ENCODE peak calls at places on chromosomes 13 and 19, in ten cellular contexts. J is CD8-positive, alpha-beta T cell; X is WTC11; N is BJ; P is body of pancreas; R is dorsolateral prefrontal cortex; H is hepatocyte; A is colonic mucosa; C is adrenal gland; G is uterus. Y is an unnamed sample.

GRCh38 chr13:41995946-41996345 is 35.0 kb upstream of the VWA8 start:
- DNase-seq in J (no peak), X (no peak), N (no peak), P (no peak), R (no peak), H (peak; percentile 12), A (no peak), C (no peak), G (no peak), Y (peak; percentile 1)

GRCh38 chr13:95275322-95276118 is 25.7 kb downstream of the ABCC4 start:
- DNase-seq in J (no peak), X (no peak), N (no peak), P (no peak), R (no peak), H (peak; percentile 38), A (no peak), C (no peak), G (no peak), Y (peak; percentile 45)

GRCh38 chr19:1804858-1805257 is 7.2 kb downstream of the ATP8B3 start:
- DNase-seq in J (no peak), X (no peak), N (no peak), P (no peak), R (no peak), H (no peak), A (no peak), C (no peak), G (no peak), Y (no peak)

GRCh38 chr13:42497798-42498197 is 76.2 kb upstream of the TNFSF11 start:
- DNase-seq in J (no peak), X (no peak), N (no peak), P (no peak), R (no peak), H (peak; percentile 13), A (no peak), C (no peak), G (no peak), Y (peak; percentile 19)

GRCh38 chr13:31444266-31444862 is 244.6 kb downstream of the B3GLCT start:
- DNase-seq in J (no peak), X (no peak), N (no peak), P (no peak), R (no peak), H (no peak), A (no peak), C (no peak), G (no peak), Y (no peak)

GRCh38 chr13:32903720-32904119 is 112.5 kb upstream of the KL start:
- DNase-seq in J (no peak), X (no peak), N (no peak), P (no peak), R (no peak), H (no peak), A (no peak), C (no peak), G (no peak), Y (no peak)

GRCh38 chr13:25085125-25085742 is 10.7 kb upstream of the PABPC3 start:
- DNase-seq in J (no peak), X (peak; percentile 50), N (no peak), P (peak; percentile 21), R (peak; percentile 82), H (peak; percentile 69), A (peak; percentile 32), C (peak; percentile 56), G (no peak), Y (peak; percentile 25)

GRCh38 chr19:3041756-3042517 is 12.9 kb upstream of the TLE2 start:
- DNase-seq in J (no peak), X (no peak), N (no peak), P (no peak), R (no peak), H (peak; percentile 62), A (no peak), C (no peak), G (peak; percentile 62), Y (no peak)

GRCh38 chr13:38657191-38657590 is 29.7 kb upstream of the FREM2 start:
- DNase-seq in J (no peak), X (no peak), N (no peak), P (no peak), R (no peak), H (no peak), A (no peak), C (no peak), G (no peak), Y (peak; percentile 2)

GRCh38 chr13:106867249-106867648 is 299.3 kb upstream of the ARGLU1 start:
- DNase-seq in J (no peak), X (no peak), N (no peak), P (no peak), R (peak; percentile 18), H (peak; percentile 23), A (no peak), C (no peak), G (no peak), Y (no peak)

GRCh38 chr13:41418027-41418426 is 39.3 kb upstream of the RGCC start:
- DNase-seq in J (no peak), X (no peak), N (peak; percentile 83), P (no peak), R (no peak), H (no peak), A (no peak), C (no peak), G (no peak), Y (no peak)

GRCh38 chr19:1063030-1063908 is 3.7 kb upstream of the ARHGAP45 start:
- DNase-seq in J (peak; percentile 77), X (peak; percentile 83), N (no peak), P (no peak), R (no peak), H (no peak), A (peak; percentile 37), C (no peak), G (no peak), Y (peak; percentile 25)

GRCh38 chr13:73835138-73835721 is 299.0 kb downstream of the KLF12 start:
- DNase-seq in J (no peak), X (no peak), N (no peak), P (no peak), R (no peak), H (peak; percentile 51), A (no peak), C (no peak), G (no peak), Y (peak; percentile 47)

GRCh38 chr19:7822910-7823515 is 7.0 kb upstream of the EVI5L start:
- DNase-seq in J (no peak), X (no peak), N (no peak), P (no peak), R (no peak), H (no peak), A (no peak), C (no peak), G (no peak), Y (no peak)

GRCh38 chr19:7819337-7819736 is 10.7 kb upstream of the EVI5L start:
- DNase-seq in J (no peak), X (no peak), N (no peak), P (no peak), R (no peak), H (no peak), A (no peak), C (no peak), G (no peak), Y (no peak)

GRCh38 chr19:7820588-7820987 is 9.4 kb upstream of the EVI5L start:
- DNase-seq in J (no peak), X (no peak), N (no peak), P (no peak), R (no peak), H (no peak), A (no peak), C (no peak), G (no peak), Y (no peak)

GRCh38 chr19:7818806-7819205 is 11.2 kb upstream of the EVI5L start:
- DNase-seq in J (no peak), X (no peak), N (no peak), P (no peak), R (no peak), H (no peak), A (no peak), C (no peak), G (no peak), Y (no peak)

DNA sequence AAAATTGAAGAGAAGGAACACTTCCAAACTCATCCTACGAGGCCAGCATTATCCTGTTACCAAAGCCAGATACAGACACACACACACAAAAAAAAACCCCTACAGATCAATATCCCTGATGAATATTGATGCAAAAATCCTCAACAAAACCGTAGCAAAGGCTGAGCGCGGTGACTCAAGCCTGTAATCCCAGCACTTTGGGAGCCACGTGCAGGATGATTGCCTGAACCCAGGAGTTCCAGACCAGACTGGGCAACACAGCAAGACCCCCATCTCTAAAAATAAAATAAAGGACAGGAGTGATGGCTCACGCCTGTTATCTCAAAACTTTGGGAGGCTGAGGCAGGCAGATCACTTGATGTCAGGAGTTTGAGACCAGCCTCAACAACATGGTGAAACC is 6.1 kb upstream of the EVI5L start:
- DNase-seq in J (no peak), X (no peak), N (no peak), P (no peak), R (no peak), H (no peak), A (no peak), C (no peak), G (no peak), Y (no peak)
- TF ChIP-seq CTCF in J (no peak), X (no peak), N (no peak), P (no peak), R (no peak), H (no peak), A (no peak), C (no peak), G (no peak), Y (no peak)

GRCh38 chr13:98103942-98104880 is 38.7 kb upstream of the FARP1 start:
- DNase-seq in J (no peak), X (peak; percentile 16), N (no peak), P (no peak), R (no peak), H (no peak), A (no peak), C (no peak), G (no peak), Y (peak; percentile 47)
- TF ChIP-seq CTCF in J (no peak), X (no peak), N (peak; percentile 21), P (no peak), R (no peak), H (peak; percentile 8), A (no peak), C (no peak), G (no peak), Y (peak; percentile 74)

DNA sequence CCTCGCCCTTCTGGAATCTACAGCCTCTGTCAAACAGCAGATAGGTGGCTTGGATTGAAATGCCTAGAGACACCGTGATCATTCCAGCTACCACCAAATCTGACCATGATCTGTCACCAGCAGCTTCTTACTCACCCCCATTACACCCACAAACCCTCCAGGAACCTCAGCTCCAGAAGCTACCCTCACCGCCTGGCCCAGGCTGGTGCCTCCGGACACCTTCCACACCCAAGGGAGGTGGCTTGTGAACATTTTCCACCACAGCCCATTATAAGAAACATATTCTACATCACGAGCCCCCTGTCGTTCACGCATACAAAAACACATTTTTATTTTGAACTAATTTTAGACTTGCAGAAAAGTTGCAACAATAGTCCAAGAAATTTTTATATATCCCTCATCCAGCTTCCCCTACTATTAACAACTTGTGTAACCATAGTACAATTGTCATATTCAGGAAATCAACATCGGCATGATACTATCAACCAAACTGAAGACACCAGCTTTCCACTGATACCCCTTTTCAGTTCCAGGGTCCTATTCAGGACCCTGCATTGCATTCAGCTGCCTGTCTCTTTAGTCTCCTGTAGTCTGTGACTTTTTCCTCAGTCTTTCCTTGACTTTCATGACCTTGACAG is 15.4 kb upstream of the UBE2L5 start:
- DNase-seq in J (no peak), X (no peak), N (no peak), P (no peak), R (no peak), H (no peak), A (no peak), C (no peak), G (no peak), Y (no peak)
- TF ChIP-seq CTCF in J (no peak), X (no peak), N (no peak), P (no peak), R (no peak), H (no peak), A (no peak), C (no peak), G (no peak), Y (no peak)

GRCh38 chr19:51083783-51084182 is 1.1 kb upstream of the KLK14 start:
- DNase-seq in J (no peak), X (no peak), N (no peak), P (no peak), R (no peak), H (no peak), A (no peak), C (no peak), G (no peak), Y (no peak)
- TF ChIP-seq CTCF in J (no peak), X (no peak), N (no peak), P (no peak), R (no peak), H (no peak), A (no peak), C (no peak), G (no peak), Y (no peak)

Y was measured in HFFc6.